ENCODE peak calls at places on chromosome X, in eight cellular contexts. U is ovary; O is hepatocyte; F is activated CD4-positive, alpha-beta T cell treated with anti-CD3 and anti-CD28 coated beads, Interleukin-2, amount 10 ng/mL, durations not matched to agents 7 days and 5 days; K is putamen; I is stromal cell of bone marrow; Q is PC-9; J is HT1080. V is an unnamed sample.

GRCh38 chrX:9312922-9313867 is 151.7 kb upstream of the TBL1X start:
- DNase-seq in U (peak; percentile 50), O (peak; percentile 13), F (peak; percentile 55), K (no peak), I (no peak), Q (no peak), J (peak; percentile 8), V (no peak)

GRCh38 chrX:115958687-115959359 is 211.7 kb upstream of the AGTR2 start:
- DNase-seq in U (no peak), O (no peak), F (no peak), K (no peak), I (no peak), Q (no peak), J (peak; percentile 42), V (peak; percentile 47)

GRCh38 chrX:123424546-123424945 is 240.5 kb downstream of the GRIA3 start:
- DNase-seq in U (no peak), O (no peak), F (no peak), K (no peak), I (peak; percentile 45), Q (no peak), J (peak; percentile 44), V (no peak)

GRCh38 chrX:37330642-37331041 is 18.5 kb upstream of the PRRG1 start:
- DNase-seq in U (no peak), O (no peak), F (no peak), K (no peak), I (no peak), Q (no peak), J (no peak), V (no peak)

GRCh38 chrX:40537310-40537709 is 43.5 kb upstream of the ATP6AP2 start:
- DNase-seq in U (no peak), O (no peak), F (no peak), K (no peak), I (no peak), Q (no peak), J (no peak), V (no peak)

GRCh38 chrX:149152941-149153340 is 352.2 kb downstream of the IDS start:
- DNase-seq in U (no peak), O (no peak), F (no peak), K (no peak), I (no peak), Q (no peak), J (peak; percentile 30), V (no peak)

GRCh38 chrX:47573334-47574095 is 8.7 kb upstream of the TIMP1 start:
- DNase-seq in U (peak; percentile 86), O (peak; percentile 61), F (no peak), K (no peak), I (no peak), Q (no peak), J (peak; percentile 32), V (no peak)

GRCh38 chrX:12814434-12814833 is 23.2 kb downstream of the PRPS2 start:
- DNase-seq in U (no peak), O (peak; percentile 54), F (peak; percentile 63), K (peak; percentile 18), I (peak; percentile 22), Q (peak; percentile 44), J (peak; percentile 34), V (peak; percentile 64)

GRCh38 chrX:39063037-39063436 is 261.8 kb downstream of the MID1IP1 start:
- DNase-seq in U (no peak), O (no peak), F (no peak), K (no peak), I (no peak), Q (no peak), J (no peak), V (no peak)

GRCh38 chrX:153829549-153829798 is 870 bp downstream of the PDZD4 start:
- DNase-seq in U (no peak), O (no peak), F (no peak), K (no peak), I (no peak), Q (no peak), J (no peak), V (no peak)

GRCh38 chrX:107507093-107507743 is 57.8 kb downstream of the FRMPD3 start:
- DNase-seq in U (no peak), O (no peak), F (no peak), K (no peak), I (no peak), Q (no peak), J (no peak), V (no peak)

V was measured in pons.